ENCODE peak calls at places on chromosomes 2 and 18, in seven cellular contexts. P, G, C, F, W, N and O are unnamed samples.

GRCh38 chr2:12826781-12827180 is 110.0 kb downstream of the TRIB2 start:
- DNase-seq in P (no peak), G (no peak), C (no peak), F (no peak), W (no peak), N (no peak), O (no peak)

GRCh38 chr2:11234309-11234708 is 79.0 kb downstream of the SLC66A3 start:
- DNase-seq in P (peak), G (peak), C (no peak), F (no peak), W (no peak), N (no peak), O (peak)

GRCh38 chr2:236352761-236353593 is 88.8 kb upstream of the ASB18 start:
- DNase-seq in P (peak), G (peak), C (no peak), F (peak), W (peak), N (no peak), O (peak)

GRCh38 chr2:53422979-53423378 is 344.6 kb upstream of the CHAC2 start:
- DNase-seq in P (peak), G (peak), C (peak), F (peak), W (peak), N (no peak), O (peak)

GRCh38 chr2:66845307-66845706 is 410.4 kb downstream of the MEIS1 start:
- DNase-seq in P (peak), G (no peak), C (no peak), F (no peak), W (peak), N (no peak), O (peak)

GRCh38 chr2:232731470-232731869 is 34.3 kb downstream of the GIGYF2 start:
- DNase-seq in P (no peak), G (no peak), C (no peak), F (no peak), W (no peak), N (no peak), O (peak)

GRCh38 chr2:153543639-153544071 is 65.1 kb upstream of the RPRM start:
- DNase-seq in P (no peak), G (no peak), C (no peak), F (no peak), W (no peak), N (no peak), O (no peak)

GRCh38 chr18:2536063-2536462 is 35.2 kb downstream of the METTL4 start:
- DNase-seq in P (no peak), G (no peak), C (no peak), F (no peak), W (no peak), N (no peak), O (peak)

GRCh38 chr2:170928036-170928823 is 823 bp upstream of the GORASP2 start:
- DNase-seq in P (peak), G (peak), C (no peak), F (no peak), W (no peak), N (no peak), O (peak)

GRCh38 chr18:55083461-55083860 is 124.2 kb upstream of the CCDC68 start:
- DNase-seq in P (no peak), G (no peak), C (no peak), F (peak), W (peak), N (no peak), O (peak)

GRCh38 chr2:219124379-219125110 is 36.1 kb downstream of the NHEJ1 start:
- DNase-seq in P (peak), G (peak), C (no peak), F (peak), W (peak), N (no peak), O (peak)

GRCh38 chr2:190641469-190641868 is 7.4 kb upstream of the NAB1 start:
- DNase-seq in P (no peak), G (no peak), C (no peak), F (no peak), W (no peak), N (no peak), O (no peak)

GRCh38 chr18:36942264-36942663 is 113.3 kb downstream of the KIAA1328 start:
- DNase-seq in P (peak), G (peak), C (peak), F (peak), W (peak), N (no peak), O (peak)

GRCh38 chr2:222024934-222025890 is 273.6 kb downstream of the PAX3 start:
- DNase-seq in P (peak), G (peak), C (peak), F (no peak), W (peak), N (no peak), O (peak)

GRCh38 chr2:20664431-20665260 is 2.3 kb upstream of the GDF7 start:
- DNase-seq in P (no peak), G (no peak), C (no peak), F (no peak), W (no peak), N (no peak), O (no peak)

GRCh38 chr2:147636888-147637270 is 207.9 kb upstream of the ACVR2A start:
- DNase-seq in P (no peak), G (no peak), C (no peak), F (no peak), W (no peak), N (no peak), O (no peak)

GRCh38 chr2:150809083-150809482 is 321.6 kb upstream of the RND3 start:
- DNase-seq in P (no peak), G (no peak), C (no peak), F (no peak), W (no peak), N (no peak), O (no peak)

GRCh38 chr18:69558088-69558487 is 157.4 kb downstream of the DOK6 start:
- DNase-seq in P (no peak), G (no peak), C (no peak), F (no peak), W (no peak), N (no peak), O (no peak)

GRCh38 chr2:54709341-54709809 is 14.1 kb upstream of the EML6 start:
- DNase-seq in P (no peak), G (peak), C (no peak), F (no peak), W (no peak), N (no peak), O (no peak)

GRCh38 chr18:52312321-52312720 is 27.7 kb upstream of the DCC start:
- DNase-seq in P (no peak), G (peak), C (no peak), F (no peak), W (no peak), N (no peak), O (no peak)

GRCh38 chr18:77918738-77919137 is 669.1 kb downstream of the GALR1 start:
- DNase-seq in P (no peak), G (no peak), C (no peak), F (no peak), W (no peak), N (no peak), O (no peak)

GRCh38 chr2:33496150-33496549 is 19.7 kb downstream of the RASGRP3 start:
- DNase-seq in P (no peak), G (no peak), C (no peak), F (peak), W (peak), N (no peak), O (peak)

GRCh38 chr2:196533998-196534397 is 105.5 kb upstream of the CCDC150 start:
- DNase-seq in P (no peak), G (no peak), C (no peak), F (no peak), W (no peak), N (no peak), O (no peak)

GRCh38 chr18:56269958-56270357 is 368.4 kb downstream of the TXNL1 start:
- DNase-seq in P (no peak), G (no peak), C (no peak), F (no peak), W (no peak), N (no peak), O (peak)

GRCh38 chr2:11187083-11187619 is 31.9 kb downstream of the SLC66A3 start:
- DNase-seq in P (peak), G (peak), C (no peak), F (peak), W (peak), N (no peak), O (peak)

GRCh38 chr18:75618146-75618545 is 190.6 kb upstream of the SMIM21 start:
- DNase-seq in P (no peak), G (no peak), C (no peak), F (no peak), W (no peak), N (no peak), O (no peak)

GRCh38 chr2:110105608-110106467 is 9.8 kb downstream of the MALL start:
- DNase-seq in P (peak), G (peak), C (no peak), F (no peak), W (peak), N (no peak), O (peak)

GRCh38 chr2:204268458-204268857 is 276.8 kb upstream of the PARD3B start:
- DNase-seq in P (peak), G (no peak), C (no peak), F (no peak), W (peak), N (no peak), O (no peak)

GRCh38 chr2:85134255-85135065 is 1.3 kb downstream of the TCF7L1 start:
- DNase-seq in P (peak), G (no peak), C (peak), F (no peak), W (no peak), N (no peak), O (peak)